ENCODE peak calls at places on chromosome 9, in eight cellular contexts. One of them, this sample, is unnamed.

GRCh38 chr9:35733109-35733541 is 659 bp downstream of the CREB3 start:
- DNase-seq in AG04450: no peak
- DNase-seq in tibial artery: no peak
- DNase-seq in A549: peak
- DNase-seq in dorsolateral prefrontal cortex: peak
- DNase-seq in fibroblast of villous mesenchyme: peak
- DNase-seq in body of pancreas: no peak
- DNase-seq in GM23338: peak
- DNase-seq in this sample: no peak

GRCh38 chr9:90311811-90312210 is 330.8 kb downstream of the DIRAS2 start:
- DNase-seq in AG04450: no peak
- DNase-seq in tibial artery: no peak
- DNase-seq in A549: no peak
- DNase-seq in dorsolateral prefrontal cortex: no peak
- DNase-seq in fibroblast of villous mesenchyme: no peak
- DNase-seq in body of pancreas: no peak
- DNase-seq in GM23338: no peak
- DNase-seq in this sample: no peak

GRCh38 chr9:7097785-7098420 is 340.1 kb downstream of the KDM4C start:
- DNase-seq in AG04450: no peak
- DNase-seq in tibial artery: no peak
- DNase-seq in A549: no peak
- DNase-seq in dorsolateral prefrontal cortex: no peak
- DNase-seq in fibroblast of villous mesenchyme: peak
- DNase-seq in body of pancreas: no peak
- DNase-seq in GM23338: no peak
- DNase-seq in this sample: no peak

GRCh38 chr9:5799314-5799713 is 33.6 kb downstream of the ERMP1 start:
- DNase-seq in AG04450: peak
- DNase-seq in tibial artery: no peak
- DNase-seq in A549: peak
- DNase-seq in dorsolateral prefrontal cortex: no peak
- DNase-seq in fibroblast of villous mesenchyme: peak
- DNase-seq in body of pancreas: no peak
- DNase-seq in GM23338: peak
- DNase-seq in this sample: no peak

GRCh38 chr9:12426198-12426864 is 266.9 kb upstream of the TYRP1 start:
- DNase-seq in AG04450: no peak
- DNase-seq in tibial artery: no peak
- DNase-seq in A549: no peak
- DNase-seq in dorsolateral prefrontal cortex: no peak
- DNase-seq in fibroblast of villous mesenchyme: peak
- DNase-seq in body of pancreas: no peak
- DNase-seq in GM23338: peak
- DNase-seq in this sample: no peak

GRCh38 chr9:100219347-100219746 is 120.3 kb downstream of the INVS start:
- DNase-seq in AG04450: no peak
- DNase-seq in tibial artery: no peak
- DNase-seq in A549: no peak
- DNase-seq in dorsolateral prefrontal cortex: no peak
- DNase-seq in fibroblast of villous mesenchyme: no peak
- DNase-seq in body of pancreas: no peak
- DNase-seq in GM23338: no peak
- DNase-seq in this sample: no peak

GRCh38 chr9:113999256-114000062 is 78.6 kb downstream of the AMBP start:
- DNase-seq in AG04450: no peak
- DNase-seq in tibial artery: no peak
- DNase-seq in A549: no peak
- DNase-seq in dorsolateral prefrontal cortex: no peak
- DNase-seq in fibroblast of villous mesenchyme: no peak
- DNase-seq in body of pancreas: no peak
- DNase-seq in GM23338: no peak
- DNase-seq in this sample: no peak

GRCh38 chr9:137053944-137054931 is at the start of gene ENTPD2:
- DNase-seq in AG04450: no peak
- DNase-seq in tibial artery: no peak
- DNase-seq in A549: no peak
- DNase-seq in dorsolateral prefrontal cortex: no peak
- DNase-seq in fibroblast of villous mesenchyme: no peak
- DNase-seq in body of pancreas: peak
- DNase-seq in GM23338: peak
- DNase-seq in this sample: no peak

GRCh38 chr9:129490583-129491485 is 130.1 kb downstream of the C9orf50 start:
- DNase-seq in AG04450: no peak
- DNase-seq in tibial artery: peak
- DNase-seq in A549: no peak
- DNase-seq in dorsolateral prefrontal cortex: no peak
- DNase-seq in fibroblast of villous mesenchyme: no peak
- DNase-seq in body of pancreas: no peak
- DNase-seq in GM23338: no peak
- DNase-seq in this sample: no peak

GRCh38 chr9:76415731-76416130 is 21.5 kb upstream of the RFK start:
- DNase-seq in AG04450: no peak
- DNase-seq in tibial artery: no peak
- DNase-seq in A549: no peak
- DNase-seq in dorsolateral prefrontal cortex: no peak
- DNase-seq in fibroblast of villous mesenchyme: peak
- DNase-seq in body of pancreas: peak
- DNase-seq in GM23338: no peak
- DNase-seq in this sample: peak

GRCh38 chr9:36748322-36748899 is 175.7 kb downstream of the MELK start:
- DNase-seq in AG04450: no peak
- DNase-seq in tibial artery: no peak
- DNase-seq in A549: peak
- DNase-seq in dorsolateral prefrontal cortex: no peak
- DNase-seq in fibroblast of villous mesenchyme: peak
- DNase-seq in body of pancreas: no peak
- DNase-seq in GM23338: peak
- DNase-seq in this sample: no peak

GRCh38 chr9:2055203-2055658 is 40.1 kb downstream of the SMARCA2 start:
- DNase-seq in AG04450: no peak
- DNase-seq in tibial artery: no peak
- DNase-seq in A549: no peak
- DNase-seq in dorsolateral prefrontal cortex: no peak
- DNase-seq in fibroblast of villous mesenchyme: no peak
- DNase-seq in body of pancreas: no peak
- DNase-seq in GM23338: no peak
- DNase-seq in this sample: no peak

GRCh38 chr9:95605826-95606555 is 89.2 kb upstream of the PTCH1 start:
- DNase-seq in AG04450: no peak
- DNase-seq in tibial artery: no peak
- DNase-seq in A549: no peak
- DNase-seq in dorsolateral prefrontal cortex: no peak
- DNase-seq in fibroblast of villous mesenchyme: no peak
- DNase-seq in body of pancreas: no peak
- DNase-seq in GM23338: peak
- DNase-seq in this sample: peak

GRCh38 chr9:132042324-132042723 is 37.3 kb downstream of the MED27 start:
- DNase-seq in AG04450: peak
- DNase-seq in tibial artery: no peak
- DNase-seq in A549: peak
- DNase-seq in dorsolateral prefrontal cortex: no peak
- DNase-seq in fibroblast of villous mesenchyme: peak
- DNase-seq in body of pancreas: no peak
- DNase-seq in GM23338: no peak
- DNase-seq in this sample: peak

GRCh38 chr9:112532427-112532826 is 45.8 kb downstream of the KIAA1958 start:
- DNase-seq in AG04450: peak
- DNase-seq in tibial artery: peak
- DNase-seq in A549: no peak
- DNase-seq in dorsolateral prefrontal cortex: no peak
- DNase-seq in fibroblast of villous mesenchyme: peak
- DNase-seq in body of pancreas: peak
- DNase-seq in GM23338: no peak
- DNase-seq in this sample: peak

DNA sequence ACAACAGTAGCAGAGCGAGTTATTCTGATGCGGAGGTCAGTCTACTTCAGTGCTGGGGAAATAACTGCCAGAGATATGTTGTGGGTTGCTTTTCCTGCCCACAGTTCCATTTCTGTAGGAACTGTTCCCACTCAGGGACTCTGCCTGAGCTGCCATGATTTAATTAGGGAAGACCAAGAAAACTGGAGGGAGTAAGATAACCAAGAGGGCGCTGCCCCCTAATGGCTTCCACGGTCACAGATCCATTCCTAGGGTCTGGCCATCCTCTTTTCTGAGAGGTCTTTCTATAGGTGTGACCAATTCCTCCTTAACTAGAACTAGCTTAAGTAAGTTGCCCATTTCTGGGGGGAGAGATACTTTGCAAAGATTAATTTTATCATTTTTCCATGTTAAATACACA is 125.9 kb downstream of the APBA1 start:
- DNase-seq in AG04450: no peak
- DNase-seq in tibial artery: no peak
- DNase-seq in A549: no peak
- DNase-seq in dorsolateral prefrontal cortex: no peak
- DNase-seq in fibroblast of villous mesenchyme: peak
- DNase-seq in body of pancreas: no peak
- DNase-seq in GM23338: peak
- DNase-seq in this sample: no peak
- TF ChIP-seq CTCF in AG04450: peak
- TF ChIP-seq CTCF in tibial artery: no peak
- TF ChIP-seq CTCF in A549: no peak
- TF ChIP-seq CTCF in dorsolateral prefrontal cortex: peak
- TF ChIP-seq CTCF in fibroblast of villous mesenchyme: peak
- TF ChIP-seq CTCF in body of pancreas: no peak
- TF ChIP-seq CTCF in GM23338: peak
- TF ChIP-seq CTCF in this sample: peak

DNA sequence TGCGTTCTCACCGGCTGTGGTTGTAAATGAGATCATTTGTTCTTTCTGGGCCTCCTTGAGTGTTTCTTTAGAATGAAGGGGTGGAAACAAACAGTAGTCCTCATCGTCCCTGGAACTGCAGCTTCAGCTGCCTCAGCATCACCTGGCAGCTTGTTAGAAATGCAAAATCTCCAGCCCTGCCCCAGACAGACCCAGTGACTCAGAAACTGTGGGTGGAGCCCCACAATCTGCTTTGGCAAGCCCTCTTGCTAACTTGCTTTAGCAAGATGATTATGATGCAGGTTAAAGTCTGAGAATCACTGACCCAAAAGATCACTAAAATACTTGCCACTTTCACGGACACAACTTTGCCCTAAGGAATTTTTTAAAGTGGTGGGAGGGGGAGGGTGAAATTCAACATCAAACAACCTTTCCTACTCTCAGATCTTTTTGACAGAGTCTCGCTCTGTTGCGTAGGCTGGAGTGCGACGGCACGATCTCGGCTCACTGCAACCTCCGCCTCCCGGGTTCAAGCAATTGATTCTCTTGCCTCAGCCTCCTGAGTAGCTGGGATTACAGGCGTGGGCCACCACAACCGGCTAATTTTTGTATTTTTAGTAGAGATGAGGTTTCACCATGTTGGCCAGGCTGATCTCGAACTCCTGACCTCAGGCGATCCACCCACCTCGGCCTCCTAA is 86.0 kb downstream of the BRINP1 start:
- DNase-seq in AG04450: no peak
- DNase-seq in tibial artery: no peak
- DNase-seq in A549: no peak
- DNase-seq in dorsolateral prefrontal cortex: no peak
- DNase-seq in fibroblast of villous mesenchyme: no peak
- DNase-seq in body of pancreas: no peak
- DNase-seq in GM23338: peak
- DNase-seq in this sample: peak
- TF ChIP-seq CTCF in AG04450: no peak
- TF ChIP-seq CTCF in tibial artery: no peak
- TF ChIP-seq CTCF in A549: no peak
- TF ChIP-seq CTCF in dorsolateral prefrontal cortex: no peak
- TF ChIP-seq CTCF in fibroblast of villous mesenchyme: no peak
- TF ChIP-seq CTCF in body of pancreas: no peak
- TF ChIP-seq CTCF in GM23338: no peak
- TF ChIP-seq CTCF in this sample: no peak

DNA sequence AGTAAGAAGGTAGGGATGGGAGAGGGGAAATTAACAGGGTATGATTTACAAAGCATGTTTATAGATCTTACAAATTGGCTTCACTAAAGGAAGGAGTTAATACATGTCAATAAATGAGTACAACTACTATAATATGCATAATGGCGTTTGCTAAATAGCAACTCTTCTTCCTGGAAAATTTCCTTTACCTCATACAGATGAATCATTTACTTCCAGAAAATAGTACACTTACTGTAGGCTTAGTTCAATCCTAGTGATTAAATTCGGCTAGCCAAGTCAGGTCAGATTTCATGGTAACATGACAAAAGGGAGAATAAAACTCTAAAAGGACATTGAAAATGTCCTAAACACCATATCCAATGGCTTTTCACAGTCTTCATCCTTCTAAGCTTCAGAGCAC is 42.0 kb upstream of the ZFAND5 start:
- DNase-seq in AG04450: no peak
- DNase-seq in tibial artery: no peak
- DNase-seq in A549: no peak
- DNase-seq in dorsolateral prefrontal cortex: no peak
- DNase-seq in fibroblast of villous mesenchyme: no peak
- DNase-seq in body of pancreas: no peak
- DNase-seq in GM23338: no peak
- DNase-seq in this sample: no peak
- TF ChIP-seq CTCF in AG04450: no peak
- TF ChIP-seq CTCF in tibial artery: no peak
- TF ChIP-seq CTCF in A549: no peak
- TF ChIP-seq CTCF in dorsolateral prefrontal cortex: no peak
- TF ChIP-seq CTCF in fibroblast of villous mesenchyme: no peak
- TF ChIP-seq CTCF in body of pancreas: no peak
- TF ChIP-seq CTCF in GM23338: no peak
- TF ChIP-seq CTCF in this sample: no peak

DNA sequence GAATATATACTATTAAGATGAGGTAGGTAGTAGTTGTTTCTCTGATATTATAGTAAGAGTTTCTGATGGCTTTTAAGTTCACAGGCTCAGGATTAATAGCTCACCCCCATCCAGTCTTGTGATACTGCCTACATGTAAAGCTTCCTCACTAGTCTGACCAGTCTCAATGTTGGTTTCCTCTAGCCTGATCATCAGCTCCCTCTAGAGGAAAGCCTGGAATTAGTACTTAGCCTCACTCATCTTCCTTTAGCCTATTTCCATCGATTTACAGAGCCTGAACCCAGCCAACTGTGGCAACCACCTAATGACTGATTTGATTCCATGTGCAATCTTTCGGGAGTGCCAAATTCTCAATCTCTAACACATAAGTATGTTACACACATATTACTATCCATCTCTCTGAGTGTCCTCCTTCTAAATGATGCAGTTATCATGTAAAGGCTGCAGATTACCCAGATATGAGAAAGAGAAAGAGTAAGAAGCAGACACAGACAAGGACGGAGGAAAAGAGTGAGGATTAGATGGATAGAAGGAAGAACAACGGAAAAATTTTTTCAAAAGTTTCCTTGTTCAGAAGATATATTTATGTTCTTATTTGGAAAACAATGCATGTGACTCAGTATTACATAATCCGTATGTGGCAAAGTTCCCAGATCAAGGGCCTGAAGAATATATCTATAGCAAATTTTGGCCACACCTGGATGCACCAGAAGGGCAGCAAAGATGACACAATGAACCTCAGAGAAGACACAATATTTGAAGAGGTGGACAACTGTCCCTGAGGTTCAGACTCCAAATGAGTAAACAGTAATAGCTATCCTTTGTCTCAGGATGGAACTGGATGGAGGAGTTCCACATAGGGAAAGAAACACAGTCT is 333.7 kb downstream of the ELAVL2 start:
- DNase-seq in AG04450: no peak
- DNase-seq in tibial artery: no peak
- DNase-seq in A549: peak
- DNase-seq in dorsolateral prefrontal cortex: peak
- DNase-seq in fibroblast of villous mesenchyme: peak
- DNase-seq in body of pancreas: no peak
- DNase-seq in GM23338: peak
- DNase-seq in this sample: peak
- TF ChIP-seq CTCF in AG04450: peak
- TF ChIP-seq CTCF in tibial artery: peak
- TF ChIP-seq CTCF in A549: peak
- TF ChIP-seq CTCF in dorsolateral prefrontal cortex: peak
- TF ChIP-seq CTCF in fibroblast of villous mesenchyme: no peak
- TF ChIP-seq CTCF in body of pancreas: peak
- TF ChIP-seq CTCF in GM23338: peak
- TF ChIP-seq CTCF in this sample: peak